ENCODE peak calls at places on chromosome 18, in six cellular contexts. U is mucosa of descending colon; S is colonic mucosa; W is CD4-positive, alpha-beta memory T cell; C is endodermal cell; F is HAP-1. N is an unnamed sample. For H3K9me3, the result is how much of the 10 kb centered on the place peaks cover.

GRCh38 chr18:48629730-48630324 is 91.0 kb downstream of the CTIF start:
- DNase-seq in U (no peak), S (no peak), W (no peak), C (no peak), F (no peak), N (no peak)

GRCh38 chr18:31424383-31424988 is 23.1 kb upstream of the DSG3 start:
- DNase-seq in U (no peak), S (peak), W (no peak), C (peak), F (peak), N (no peak)

GRCh38 chr18:46343940-46344372 is 239.8 kb downstream of the HAUS1 start:
- DNase-seq in U (peak), S (peak), W (peak), C (peak), F (no peak), N (no peak)

GRCh38 chr18:49839012-49839411 is 25.7 kb upstream of the ACAA2 start:
- DNase-seq in U (no peak), S (no peak), W (no peak), C (no peak), F (no peak), N (no peak)

GRCh38 chr18:45588284-45588683 is 27.0 kb upstream of the SLC14A2 start:
- DNase-seq in U (no peak), S (no peak), W (no peak), C (no peak), F (no peak), N (no peak)

GRCh38 chr18:27871731-27872130 is 305.2 kb downstream of the CDH2 start:
- DNase-seq in U (no peak), S (no peak), W (no peak), C (no peak), F (peak), N (no peak)

GRCh38 chr18:45522371-45522770 is 92.9 kb upstream of the SLC14A2 start:
- DNase-seq in U (no peak), S (no peak), W (no peak), C (no peak), F (no peak), N (no peak)

GRCh38 chr18:48193521-48194251 is 215.5 kb downstream of the ZBTB7C start:
- DNase-seq in U (no peak), S (no peak), W (no peak), C (peak), F (no peak), N (no peak)

GRCh38 chr18:22471546-22472131 is 53.9 kb upstream of the CTAGE1 start:
- DNase-seq in U (no peak), S (no peak), W (no peak), C (no peak), F (no peak), N (no peak)

GRCh38 chr18:12287684-12288405 is 20.2 kb upstream of the TUBB6 start:
- DNase-seq in U (peak), S (peak), W (no peak), C (peak), F (no peak), N (no peak)

GRCh38 chr18:41714872-41715271 is 240.2 kb upstream of the PIK3C3 start:
- DNase-seq in U (no peak), S (no peak), W (no peak), C (no peak), F (no peak), N (no peak)

GRCh38 chr18:34659579-34660517 is 50.2 kb upstream of the DTNA start:
- DNase-seq in U (peak), S (peak), W (no peak), C (peak), F (peak), N (no peak)

GRCh38 chr18:29874519-29875098 is 1167.9 kb downstream of the DSC3 start:
- DNase-seq in U (no peak), S (no peak), W (no peak), C (peak), F (peak), N (no peak)

GRCh38 chr18:23542471-23542870 is 39.2 kb downstream of the RMC1 start:
- DNase-seq in U (no peak), S (no peak), W (no peak), C (no peak), F (no peak), N (no peak)

GRCh38 chr18:62717059-62717849 is 1.9 kb downstream of the PHLPP1 start:
- DNase-seq in U (no peak), S (peak), W (peak), C (peak), F (peak), N (no peak)

GRCh38 chr18:56702946-56703345 is 51.8 kb downstream of the WDR7 start:
- DNase-seq in U (no peak), S (peak), W (peak), C (no peak), F (peak), N (no peak)

GRCh38 chr18:62523631-62524442 is 1.0 kb downstream of the ZCCHC2 start:
- DNase-seq in U (peak), S (peak), W (peak), C (peak), F (no peak), N (peak)

GRCh38 chr18:74789078-74789477 is 191.4 kb downstream of the ZNF407 start:
- DNase-seq in U (no peak), S (no peak), W (no peak), C (no peak), F (no peak), N (no peak)

GRCh38 chr18:61643884-61644647 is 248.7 kb downstream of the RNF152 start:
- DNase-seq in U (no peak), S (no peak), W (no peak), C (no peak), F (no peak), N (no peak)

GRCh38 chr18:25230658-25231326 is 121.2 kb downstream of the ZNF521 start:
- DNase-seq in U (peak), S (peak), W (no peak), C (peak), F (no peak), N (no peak)

GRCh38 chr18:27921392-27921791 is 255.5 kb downstream of the CDH2 start:
- DNase-seq in U (no peak), S (no peak), W (no peak), C (peak), F (peak), N (no peak)

GRCh38 chr18:31619291-31619690 is 27.6 kb downstream of the TTR start:
- DNase-seq in U (no peak), S (no peak), W (no peak), C (no peak), F (no peak), N (no peak)

GRCh38 chr18:23453657-23454011 is 547 bp downstream of the RIOK3 start:
- DNase-seq in U (no peak), S (no peak), W (peak), C (no peak), F (no peak), N (no peak)

GRCh38 chr18:77151791-77152517 is 19.4 kb upstream of the MBP start:
- DNase-seq in U (no peak), S (no peak), W (no peak), C (no peak), F (no peak), N (no peak)

GRCh38 chr18:23871410-23871809 is 143.1 kb upstream of the TTC39C start:
- DNase-seq in U (peak), S (peak), W (peak), C (no peak), F (no peak), N (peak)

GRCh38 chr18:48909721-48910120 is 41.0 kb downstream of the SMAD7 start:
- DNase-seq in U (no peak), S (no peak), W (peak), C (no peak), F (no peak), N (no peak)

GRCh38 chr18:76347341-76347740 is 147.7 kb downstream of the ZNF516 start:
- DNase-seq in U (no peak), S (no peak), W (no peak), C (no peak), F (no peak), N (no peak)

GRCh38 chr18:37492952-37493351 is 72.6 kb downstream of the CELF4 start:
- DNase-seq in U (no peak), S (no peak), W (no peak), C (no peak), F (no peak), N (no peak)

DNA sequence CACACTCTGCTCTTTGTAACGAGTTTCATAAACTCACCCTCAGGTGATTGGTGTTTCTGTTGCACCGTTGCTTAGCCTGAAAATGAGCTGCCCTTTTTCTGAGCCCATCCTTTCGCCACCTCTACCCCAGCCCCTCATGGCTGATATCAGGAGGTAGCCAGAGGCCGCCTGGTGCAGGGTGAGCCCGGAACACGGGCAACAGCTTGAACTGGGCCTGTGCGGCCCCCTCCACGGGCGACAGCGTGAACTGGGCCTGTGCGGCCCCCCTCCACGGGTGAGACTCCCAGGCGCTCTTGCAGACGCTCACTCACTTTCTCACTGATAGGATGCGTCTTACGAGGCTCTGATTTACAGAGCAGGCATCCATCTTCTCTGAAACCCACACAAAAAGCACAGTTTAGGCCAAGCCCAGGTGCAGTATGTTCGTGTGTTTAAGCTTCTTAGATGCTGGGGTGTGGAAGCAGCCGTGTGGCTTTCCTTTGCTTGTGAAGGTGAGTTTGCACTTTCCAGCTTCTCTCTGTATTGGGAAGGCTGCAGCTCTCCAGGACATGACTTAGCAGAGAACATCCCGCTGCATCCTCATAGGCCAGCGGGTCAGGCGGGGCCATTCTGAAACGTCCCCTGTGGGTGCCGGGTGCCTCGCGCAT is 83.5 kb downstream of the NFATC1 start:
- DNase-seq in U (peak), S (no peak), W (no peak), C (no peak), F (no peak), N (no peak)
- H3K9me3 ChIP-seq in U (under half), S (under half), W (under half), C (under half), F (under half), N (under half)

GRCh38 chr18:35828591-35828990 is 143.9 kb upstream of the RMP24 start:
- DNase-seq in U (no peak), S (no peak), W (no peak), C (no peak), F (no peak), N (no peak)
- H3K9me3 ChIP-seq in U (under half), S (under half), W (under half), C (under half), F (under half), N (under half)

GRCh38 chr18:14174706-14175085 is 42.5 kb upstream of the ZNF519 start:
- DNase-seq in U (peak), S (no peak), W (no peak), C (no peak), F (no peak), N (no peak)
- H3K9me3 ChIP-seq in U (under half), S (under half), W (under half), C (under half), F (under half), N (under half)

DNA sequence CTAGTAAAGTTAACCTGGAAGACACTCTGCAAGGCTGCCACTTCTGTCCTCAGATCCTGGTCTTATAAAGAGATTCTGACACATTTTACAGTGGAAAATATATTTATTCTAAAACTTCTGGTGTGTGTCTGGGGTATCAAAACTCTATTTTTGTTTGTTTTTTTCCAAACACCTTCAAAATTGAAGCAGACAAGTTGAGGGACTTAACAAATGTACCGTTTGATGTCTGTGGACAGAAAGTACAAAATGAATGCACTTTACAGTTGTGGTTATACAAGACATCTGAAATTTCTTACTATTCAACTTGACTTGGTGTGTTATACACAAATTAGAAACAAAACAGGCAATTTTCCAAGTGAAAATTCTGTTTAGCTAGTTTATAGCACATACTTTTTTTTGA is 823.2 kb upstream of the SALL3 start:
- DNase-seq in U (no peak), S (no peak), W (no peak), C (no peak), F (no peak), N (no peak)
- H3K9me3 ChIP-seq in U (under half), S (under half), W (under half), C (under half), F (under half), N (under half)

GRCh38 chr18:79738041-79738461 is 58.4 kb downstream of the CTDP1 start:
- DNase-seq in U (no peak), S (no peak), W (no peak), C (no peak), F (no peak), N (no peak)

GRCh38 chr18:79736846-79737245 is 57.2 kb downstream of the CTDP1 start:
- DNase-seq in U (no peak), S (no peak), W (no peak), C (no peak), F (no peak), N (no peak)

GRCh38 chr18:79735071-79735980 is 55.7 kb downstream of the CTDP1 start:
- DNase-seq in U (no peak), S (no peak), W (no peak), C (no peak), F (no peak), N (no peak)

GRCh38 chr18:79737426-79737825 is 57.8 kb downstream of the CTDP1 start:
- DNase-seq in U (no peak), S (no peak), W (no peak), C (no peak), F (no peak), N (no peak)

GRCh38 chr18:79736230-79736629 is 56.6 kb downstream of the CTDP1 start:
- DNase-seq in U (no peak), S (no peak), W (no peak), C (no peak), F (no peak), N (no peak)
- H3K9me3 ChIP-seq in U (under half), S (under half), W (under half), C (under half), F (under half), N (under half)

GRCh38 chr18:71837560-71837959 is 706.6 kb downstream of the CBLN2 start:
- DNase-seq in U (no peak), S (no peak), W (no peak), C (no peak), F (no peak), N (no peak)
- H3K9me3 ChIP-seq in U (under half), S (under half), W (under half), C (under half), F (under half), N (under half)

GRCh38 chr18:79564441-79564840 is 115.2 kb upstream of the CTDP1 start:
- DNase-seq in U (no peak), S (no peak), W (no peak), C (no peak), F (no peak), N (no peak)
- H3K9me3 ChIP-seq in U (under half), S (under half), W (under half), C (under half), F (under half), N (under half)

DNA sequence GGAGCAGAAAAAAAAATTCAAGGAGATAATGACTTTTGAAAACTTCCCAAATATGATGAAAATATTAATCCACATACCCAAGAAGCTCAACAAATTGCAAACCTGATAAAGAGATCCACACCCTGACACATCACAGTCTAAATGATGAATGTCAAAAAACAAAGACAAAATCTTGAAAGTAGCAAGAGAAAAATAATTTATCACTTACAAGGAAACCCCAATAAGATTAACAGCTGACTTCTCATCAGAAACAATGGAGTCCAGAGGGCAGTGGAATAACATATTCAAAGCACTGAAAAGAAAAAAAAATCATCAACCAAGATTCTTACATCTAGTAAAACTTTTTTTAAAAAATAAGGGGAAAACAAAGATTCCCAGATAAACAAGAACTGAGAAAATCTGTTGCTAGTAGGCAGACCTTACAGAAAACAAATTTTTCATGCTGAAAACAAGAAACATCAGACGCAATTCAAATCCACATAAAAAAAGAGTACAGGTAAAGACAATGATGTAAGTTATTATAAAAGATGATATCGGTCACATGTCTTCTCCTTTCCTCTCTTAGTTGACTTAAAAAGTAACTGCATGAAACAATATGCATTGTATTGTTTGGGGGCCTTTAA is 21.3 kb downstream of the SLC66A2 start:
- DNase-seq in U (no peak), S (no peak), W (no peak), C (no peak), F (no peak), N (no peak)
- H3K9me3 ChIP-seq in U (under half), S (under half), W (under half), C (under half), F (under half), N (under half)

GRCh38 chr18:70671889-70672551 is 383.2 kb downstream of the SOCS6 start:
- DNase-seq in U (no peak), S (no peak), W (no peak), C (no peak), F (no peak), N (no peak)

GRCh38 chr18:70673834-70674233 is 385.0 kb downstream of the SOCS6 start:
- DNase-seq in U (no peak), S (no peak), W (no peak), C (no peak), F (no peak), N (no peak)

GRCh38 chr18:70666936-70667335 is 378.1 kb downstream of the SOCS6 start:
- DNase-seq in U (no peak), S (no peak), W (no peak), C (no peak), F (no peak), N (no peak)

DNA sequence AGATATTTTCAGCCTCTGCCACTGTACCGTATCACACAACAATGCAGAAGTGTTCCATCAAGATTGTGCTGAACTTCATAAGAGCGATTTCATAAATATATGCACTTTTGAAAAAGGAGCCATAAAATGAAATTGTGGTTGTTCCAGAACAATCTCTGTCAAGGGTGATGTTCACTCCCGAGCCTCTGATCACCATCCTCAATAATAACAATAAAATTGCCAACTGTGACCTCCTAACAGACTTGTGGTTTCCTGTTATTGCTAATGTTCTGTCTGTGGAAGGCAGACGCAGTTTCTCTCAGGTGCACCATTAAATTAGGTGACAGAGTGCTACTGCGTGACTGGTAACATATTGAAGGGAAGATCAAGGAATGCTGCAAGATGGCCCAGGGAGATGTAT is 383.7 kb downstream of the SOCS6 start:
- DNase-seq in U (no peak), S (no peak), W (peak), C (no peak), F (no peak), N (no peak)
- H3K9me3 ChIP-seq in U (under half), S (under half), W (under half), C (under half), F (under half), N (under half)

DNA sequence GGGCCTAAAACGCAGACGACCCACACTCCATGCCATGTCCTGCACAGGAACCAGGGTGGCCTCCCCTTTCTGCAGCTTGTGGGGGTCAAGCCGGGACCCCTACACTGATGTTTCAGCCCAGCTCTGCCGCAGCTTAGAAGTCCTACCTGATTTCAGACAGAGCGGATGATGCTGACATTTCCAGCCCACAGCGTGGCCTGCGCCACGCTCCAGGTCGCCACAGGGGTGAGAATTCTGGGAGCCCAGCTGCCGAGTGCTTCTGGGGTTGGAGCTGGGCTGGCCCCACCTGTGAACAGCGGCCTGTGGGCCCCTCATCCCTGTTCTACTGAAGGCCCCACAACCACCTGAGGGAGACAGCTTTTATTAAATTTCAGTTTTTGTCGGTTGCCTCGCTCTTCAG is 77.2 kb downstream of the NFATC1 start:
- DNase-seq in U (no peak), S (no peak), W (no peak), C (no peak), F (no peak), N (no peak)
- H3K9me3 ChIP-seq in U (under half), S (under half), W (under half), C (under half), F (under half), N (under half)

N was measured in T-helper 17 cell.